ENCODE peak calls at places on chromosomes 16 and 17, in six cellular contexts. G is neural progenitor cell, D is fibroblast of lung, J is tibial artery, N is ovary, U is A549. I is an unnamed sample.

GRCh38 chr16:12082207-12082606 is 105.7 kb downstream of the SNX29 start:
- DNase-seq in J (no peak), U (no peak), G (no peak), N (no peak), D (no peak), I (no peak)

GRCh38 chr17:205176-205538 is 23.7 kb upstream of the DOC2B start:
- DNase-seq in U (peak; percentile 45), G (no peak), D (no peak), N (no peak), J (no peak), I (no peak)

GRCh38 chr16:53061701-53062159 is 6.9 kb downstream of the CHD9 start:
- DNase-seq in N (no peak), U (no peak), J (peak; percentile 48), D (no peak), G (no peak), I (no peak)

GRCh38 chr17:9175700-9176467 is 154.6 kb downstream of the NTN1 start:
- DNase-seq in D (peak; percentile 42), J (no peak), G (no peak), N (no peak), U (no peak), I (no peak)

GRCh38 chr17:78589885-78590284 is 12.7 kb upstream of the DNAH17 start:
- DNase-seq in U (peak; percentile 41), J (no peak), D (no peak), G (no peak), N (no peak), I (no peak)

GRCh38 chr16:21523411-21524067 is 75.8 kb upstream of the METTL9 start:
- DNase-seq in D (no peak), U (no peak), G (peak; percentile 11), J (no peak), N (no peak), I (no peak)

GRCh38 chr17:34125921-34126320 is 129.2 kb upstream of the CCL2 start:
- DNase-seq in J (no peak), G (no peak), N (no peak), D (no peak), U (no peak), I (no peak)

GRCh38 chr17:51154176-51154575 is 817 bp downstream of the NME1 start:
- DNase-seq in D (no peak), U (no peak), J (no peak), G (peak; percentile 15), N (no peak), I (no peak)

GRCh38 chr17:5133311-5133710 is 17.5 kb downstream of the USP6 start:
- DNase-seq in G (no peak), J (no peak), D (no peak), N (no peak), U (no peak), I (no peak)

GRCh38 chr16:17277981-17278381 is 192.8 kb downstream of the XYLT1 start:
- DNase-seq in D (no peak), G (peak; percentile 50), J (no peak), U (peak; percentile 22), N (peak; percentile 47), I (peak; percentile 52)

GRCh38 chr16:30063893-30064745 is 1.4 kb upstream of the ALDOA start:
- DNase-seq in G (peak; percentile 64), N (peak; percentile 83), J (peak; percentile 88), D (peak; percentile 52), U (peak; percentile 79), I (peak; percentile 84)

GRCh38 chr17:64411999-64412771 is 21.5 kb upstream of the PECAM1 start:
- DNase-seq in D (peak; percentile 63), J (peak; percentile 65), U (no peak), N (peak; percentile 65), G (peak; percentile 87), I (peak; percentile 53)

GRCh38 chr16:60945225-60945624 is 1091.0 kb downstream of the CDH8 start:
- DNase-seq in N (no peak), J (no peak), U (peak; percentile 1), G (peak; percentile 79), D (peak; percentile 7), I (no peak)

GRCh38 chr17:40884708-40885512 is at the start of gene KRT20:
- DNase-seq in U (no peak), G (no peak), D (no peak), N (no peak), J (no peak), I (no peak)

GRCh38 chr17:32485261-32485955 is 1.4 kb upstream of the CDK5R1 start:
- DNase-seq in U (no peak), D (no peak), J (no peak), G (no peak), N (peak; percentile 31), I (no peak)

GRCh38 chr17:47967607-47968252 is 3.2 kb upstream of the CDK5RAP3 start:
- DNase-seq in U (peak; percentile 80), J (no peak), N (peak; percentile 52), G (no peak), D (peak; percentile 85), I (peak; percentile 34)

GRCh38 chr16:49542391-49542891 is 168.8 kb downstream of the C16orf78 start:
- DNase-seq in N (no peak), G (no peak), J (no peak), U (no peak), D (no peak), I (no peak)

GRCh38 chr17:29241015-29241963 is 5.4 kb upstream of the CRYBA1 start:
- DNase-seq in N (no peak), G (peak; percentile 81), D (peak; percentile 98), U (peak; percentile 96), J (peak; percentile 78), I (no peak)

GRCh38 chr17:7538050-7538449 is 10.8 kb upstream of the TNFSF12 start:
- DNase-seq in J (no peak), D (no peak), U (no peak), N (no peak), G (no peak), I (no peak)

GRCh38 chr17:67573987-67574657 is 143.6 kb upstream of the NOL11 start:
- DNase-seq in N (no peak), J (no peak), G (no peak), D (no peak), U (no peak), I (no peak)

GRCh38 chr16:88533381-88533831 is 36.8 kb upstream of the ZC3H18 start:
- DNase-seq in J (no peak), D (peak; percentile 58), N (peak; percentile 70), G (no peak), U (no peak), I (no peak)

GRCh38 chr17:66169839-66170238 is 22.1 kb downstream of the CEP112 start:
- DNase-seq in G (no peak), U (no peak), J (no peak), D (no peak), N (no peak), I (no peak)

GRCh38 chr16:87963400-87963799 is 12.2 kb downstream of the BANP start:
- DNase-seq in J (no peak), N (no peak), G (no peak), D (peak; percentile 94), U (no peak), I (no peak)

GRCh38 chr16:68364601-68364998 is 53.8 kb downstream of the PRMT7 start:
- DNase-seq in J (no peak), U (no peak), N (no peak), D (peak; percentile 23), G (no peak), I (no peak)
- TF ChIP-seq CTCF in J (no peak), U (no peak), N (no peak), D (no peak), G (peak; percentile 44), I (no peak)

GRCh38 chr17:43377056-43377810 is 21.6 kb upstream of the ARL4D start:
- DNase-seq in N (no peak), J (no peak), G (no peak), D (no peak), U (no peak), I (peak; percentile 7)

GRCh38 chr17:43372273-43372911 is 26.4 kb upstream of the ARL4D start:
- DNase-seq in N (peak; percentile 44), U (no peak), J (no peak), G (no peak), D (no peak), I (peak; percentile 54)

GRCh38 chr17:43369986-43370385 is 28.8 kb upstream of the ARL4D start:
- DNase-seq in U (no peak), G (no peak), D (no peak), N (no peak), J (no peak), I (peak; percentile 10)

GRCh38 chr17:43371227-43371821 is 27.5 kb upstream of the ARL4D start:
- DNase-seq in U (no peak), G (no peak), N (peak; percentile 26), D (no peak), J (no peak), I (peak; percentile 18)

DNA sequence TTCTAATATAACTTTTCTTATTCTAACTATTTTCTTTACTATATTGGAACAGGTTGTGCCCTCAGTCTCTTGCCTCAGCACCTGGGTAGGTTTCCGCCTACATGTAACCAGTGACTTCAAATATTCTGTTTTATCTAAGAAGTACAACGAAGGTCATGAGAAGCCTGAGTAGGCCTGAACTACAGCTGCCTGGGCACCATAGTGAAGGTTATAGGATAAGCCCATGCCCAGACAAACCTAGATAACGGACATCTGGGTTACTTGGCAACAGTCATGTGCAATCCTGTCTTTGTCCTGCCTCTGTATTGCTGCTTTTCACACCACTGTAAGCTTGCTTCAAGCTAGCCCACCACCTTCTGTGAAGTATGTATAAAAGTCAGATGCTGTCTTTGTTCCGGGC is 25.4 kb upstream of the ARL4D start:
- DNase-seq in N (no peak), J (no peak), D (no peak), G (no peak), U (no peak), I (no peak)
- H3K27ac ChIP-seq in N (no peak overlapping the region), J (no peak overlapping the region), D (no peak overlapping the region), G (no peak overlapping the region), U (no peak overlapping the region), I (no peak overlapping the region)

GRCh38 chr16:5580320-5580719 is 482.7 kb upstream of the EEF2KMT start:
- DNase-seq in G (no peak), U (no peak), D (no peak), J (no peak), N (no peak), I (no peak)

GRCh38 chr16:5582529-5582928 is 484.9 kb upstream of the EEF2KMT start:
- DNase-seq in D (no peak), G (no peak), J (no peak), U (no peak), N (no peak), I (no peak)

GRCh38 chr16:5581428-5581827 is 483.8 kb upstream of the EEF2KMT start:
- DNase-seq in N (no peak), U (no peak), D (no peak), G (no peak), J (no peak), I (no peak)

GRCh38 chr16:5581963-5582362 is 484.4 kb upstream of the EEF2KMT start:
- DNase-seq in D (no peak), N (no peak), J (no peak), G (no peak), U (no peak), I (no peak)

GRCh38 chr16:5580772-5581171 is 483.2 kb upstream of the EEF2KMT start:
- DNase-seq in G (no peak), U (no peak), J (no peak), D (no peak), N (no peak), I (no peak)
- H3K9me3 ChIP-seq in G (no peaks in the 10 kb centered on the region), U (no peaks in the 10 kb centered on the region), J (no peaks in the 10 kb centered on the region), D (no peaks in the 10 kb centered on the region), N (no peaks in the 10 kb centered on the region), I (no peaks in the 10 kb centered on the region)

DNA sequence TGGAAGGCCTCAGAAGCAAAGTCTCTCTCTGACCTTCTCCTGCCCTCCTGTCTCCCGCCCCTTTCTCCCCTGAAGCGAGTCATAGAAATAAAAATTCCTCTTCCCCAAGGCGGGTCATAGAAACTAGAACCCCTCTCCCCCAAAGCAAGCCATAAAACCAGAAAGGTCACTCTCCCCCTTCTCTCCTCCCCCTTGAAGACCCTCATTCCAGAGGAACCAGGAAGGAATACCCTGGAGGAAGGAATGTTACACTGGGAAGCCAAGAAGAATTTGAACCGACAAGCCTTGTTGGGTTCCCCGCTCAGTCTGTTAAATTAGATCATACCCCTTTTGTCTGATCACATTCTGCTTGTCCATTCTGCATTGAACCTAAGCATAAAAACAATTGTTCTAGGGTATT is 2.7 kb upstream of the GJC1 start:
- DNase-seq in G (peak; percentile 32), J (no peak), D (no peak), U (no peak), N (no peak), I (no peak)
- TF ChIP-seq CTCF in G (peak; percentile 27), J (no peak), D (no peak), U (no peak), N (no peak), I (no peak)